ENCODE peak calls at places on chromosomes 12 and 14, in five cellular contexts. E, Y, L, J and R are unnamed samples. For H3K27me3, the result is how much of the 10 kb centered on the place peaks cover.

GRCh38 chr14:98957211-98958047 is 314.6 kb downstream of the BCL11B start:
- DNase-seq in E (peak), Y (no peak), L (no peak), J (no peak), R (no peak)

GRCh38 chr14:76710093-76711010 is 50.9 kb upstream of the VASH1 start:
- DNase-seq in E (peak), Y (no peak), L (peak), J (no peak), R (peak)

GRCh38 chr12:32975122-32975521 is 78.5 kb upstream of the PKP2 start:
- DNase-seq in E (no peak), Y (no peak), L (no peak), J (no peak), R (no peak)

GRCh38 chr14:39615352-39615751 is 183.1 kb upstream of the FBXO33 start:
- DNase-seq in E (no peak), Y (no peak), L (no peak), J (no peak), R (no peak)

GRCh38 chr12:90679674-90680073 is 275.3 kb downstream of the CCER1 start:
- DNase-seq in E (peak), Y (no peak), L (no peak), J (no peak), R (no peak)

GRCh38 chr12:76024942-76025600 is 6.5 kb downstream of the PHLDA1 start:
- DNase-seq in E (peak), Y (no peak), L (no peak), J (no peak), R (no peak)

GRCh38 chr12:51323966-51324895 is at the start of gene BIN2:
- DNase-seq in E (no peak), Y (no peak), L (no peak), J (no peak), R (peak)

GRCh38 chr12:18400186-18400585 is 138.9 kb downstream of the PIK3C2G start:
- DNase-seq in E (no peak), Y (no peak), L (no peak), J (no peak), R (no peak)

GRCh38 chr14:69980457-69981414 is 101.5 kb downstream of the SMOC1 start:
- DNase-seq in E (peak), Y (no peak), L (peak), J (no peak), R (no peak)

GRCh38 chr12:126051611-126052107 is 986.4 kb downstream of the AACS start:
- DNase-seq in E (peak), Y (no peak), L (no peak), J (no peak), R (no peak)

GRCh38 chr12:66048843-66049537 is 81.6 kb downstream of the LLPH start:
- DNase-seq in E (peak), Y (no peak), L (no peak), J (no peak), R (no peak)

GRCh38 chr12:113230315-113231274 is 9.3 kb downstream of the TPCN1 start:
- DNase-seq in E (no peak), Y (no peak), L (no peak), J (no peak), R (peak)

GRCh38 chr14:59844414-59844813 is 26.2 kb downstream of the RTN1 start:
- DNase-seq in E (no peak), Y (no peak), L (no peak), J (no peak), R (no peak)

GRCh38 chr12:31517994-31518393 is 72.9 kb downstream of the DENND5B start:
- DNase-seq in E (no peak), Y (no peak), L (no peak), J (no peak), R (no peak)

GRCh38 chr14:75519826-75520692 is 2.2 kb upstream of the BATF start:
- DNase-seq in E (no peak), Y (no peak), L (no peak), J (no peak), R (peak)

GRCh38 chr12:55757701-55758100 is 14.8 kb downstream of the GDF11 start:
- DNase-seq in E (no peak), Y (peak), L (peak), J (no peak), R (no peak)

GRCh38 chr12:120212301-120212700 is 11.4 kb upstream of the RPLP0 start:
- DNase-seq in E (no peak), Y (no peak), L (no peak), J (no peak), R (no peak)

GRCh38 chr12:108526482-108527234 is 11.6 kb downstream of the FICD start:
- DNase-seq in E (no peak), Y (no peak), L (peak), J (no peak), R (no peak)

GRCh38 chr14:59507752-59508103 is 23.4 kb downstream of the JKAMP start:
- DNase-seq in E (peak), Y (no peak), L (no peak), J (no peak), R (no peak)

GRCh38 chr14:54610051-54610977 is 43.4 kb downstream of the SAMD4A start:
- DNase-seq in E (no peak), Y (no peak), L (no peak), J (no peak), R (no peak)

GRCh38 chr12:29226621-29227020 is 77.5 kb downstream of the FAR2 start:
- DNase-seq in E (no peak), Y (no peak), L (no peak), J (no peak), R (no peak)

GRCh38 chr14:37436519-37436918 is 158.5 kb downstream of the FOXA1 start:
- DNase-seq in E (no peak), Y (no peak), L (no peak), J (no peak), R (no peak)

GRCh38 chr12:80262372-80263170 is 163.2 kb downstream of the OTOGL start:
- DNase-seq in E (no peak), Y (no peak), L (no peak), J (peak), R (no peak)

GRCh38 chr14:69560826-69561225 is 13.8 kb downstream of the CCDC177 start:
- DNase-seq in E (no peak), Y (no peak), L (no peak), J (no peak), R (no peak)

GRCh38 chr14:77003960-77004710 is 24.4 kb downstream of the IRF2BPL start:
- DNase-seq in E (peak), Y (no peak), L (no peak), J (no peak), R (no peak)

GRCh38 chr12:104218935-104219334 is 3.4 kb downstream of the TXNRD1 start:
- DNase-seq in E (peak), Y (no peak), L (no peak), J (no peak), R (no peak)

GRCh38 chr12:131357152-131357747 is 353.6 kb upstream of the SFSWAP start:
- DNase-seq in E (no peak), Y (no peak), L (no peak), J (no peak), R (no peak)

GRCh38 chr14:89445252-89445973 is 28.4 kb upstream of the FOXN3 start:
- DNase-seq in E (no peak), Y (no peak), L (no peak), J (no peak), R (no peak)

GRCh38 chr14:65134651-65135579 is 32.6 kb upstream of the MAX start:
- DNase-seq in E (no peak), Y (no peak), L (no peak), J (no peak), R (no peak)

GRCh38 chr12:62693291-62694040 is 226.8 kb downstream of the MON2 start:
- DNase-seq in E (no peak), Y (no peak), L (no peak), J (no peak), R (no peak)

GRCh38 chr14:56133547-56133946 is 15.3 kb downstream of the PELI2 start:
- DNase-seq in E (no peak), Y (peak), L (no peak), J (no peak), R (no peak)

GRCh38 chr14:96502621-96503251 is 554 bp downstream of the PAPOLA start:
- DNase-seq in E (peak), Y (peak), L (peak), J (no peak), R (no peak)

GRCh38 chr14:79602023-79602422 is 609.3 kb downstream of the DIO2 start:
- DNase-seq in E (no peak), Y (no peak), L (no peak), J (no peak), R (no peak)

GRCh38 chr12:32586390-32586789 is 92.7 kb upstream of the DNM1L start:
- DNase-seq in E (peak), Y (no peak), L (no peak), J (no peak), R (no peak)

GRCh38 chr12:52612431-52613290 is 5.7 kb downstream of the KRT73 start:
- DNase-seq in E (no peak), Y (no peak), L (no peak), J (no peak), R (no peak)
- H3K4me3 ChIP-seq in E (no peak), Y (no peak), L (no peak), J (no peak), R (no peak)

DNA sequence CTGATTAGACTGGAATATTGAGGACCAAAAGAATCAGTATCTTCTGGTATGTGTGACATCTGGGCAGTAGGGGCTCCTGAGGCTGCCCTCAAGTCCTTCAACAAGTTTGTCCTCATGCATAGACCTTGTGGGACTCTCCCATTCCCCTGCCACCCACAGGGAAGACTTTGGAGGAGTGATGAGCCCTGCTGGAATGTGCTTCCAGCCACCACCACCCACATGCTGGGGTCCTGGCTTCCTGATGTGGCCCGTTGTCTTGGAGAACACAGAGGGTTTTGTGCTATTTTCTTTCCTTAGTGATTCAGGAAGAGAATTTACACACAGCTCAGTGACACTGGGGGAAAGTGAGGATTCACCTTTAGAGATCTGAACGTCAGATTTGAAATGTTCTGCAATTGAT is 29.2 kb upstream of the SEL1L start:
- DNase-seq in E (no peak), Y (no peak), L (no peak), J (no peak), R (no peak)
- H3K27me3 ChIP-seq in E (under half), Y (under half), L (under half), J (under half), R (under half)

GRCh38 chr14:52313493-52313881 is 625 bp upstream of the PTGER2 start:
- DNase-seq in E (no peak), Y (no peak), L (no peak), J (no peak), R (no peak)
- H3K4me3 ChIP-seq in E (peak), Y (peak), L (peak), J (peak), R (peak)

DNA sequence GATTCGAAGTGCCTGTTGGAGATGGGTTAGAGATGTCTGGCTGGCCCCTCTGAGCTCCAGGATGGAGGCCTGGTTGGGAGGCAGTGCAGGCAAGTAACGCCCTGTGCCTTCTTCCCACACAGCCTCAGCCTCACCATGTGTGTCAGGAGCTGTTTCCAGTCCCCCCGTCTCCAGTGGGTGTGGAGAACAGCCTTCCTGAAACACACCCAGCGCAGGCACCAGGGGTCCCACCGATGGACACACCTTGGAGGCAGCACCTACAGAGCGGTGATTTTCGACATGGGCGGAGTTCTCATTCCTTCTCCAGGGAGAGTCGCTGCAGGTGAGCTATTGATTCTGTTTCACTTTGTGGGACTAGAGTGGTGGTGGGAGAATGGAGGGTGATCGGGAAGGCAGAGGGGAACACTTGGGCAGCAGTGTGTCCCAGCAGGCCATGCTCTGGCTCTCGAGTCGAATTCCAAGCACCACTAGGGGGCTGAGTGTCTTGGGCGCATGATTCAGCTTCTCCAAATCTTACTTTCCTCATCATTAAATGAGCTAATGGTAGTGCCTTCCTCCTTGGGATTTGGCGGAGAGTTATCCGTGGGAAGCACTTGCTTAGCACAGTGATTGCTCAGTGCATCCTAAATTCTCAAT is 6.8 kb downstream of the ACAD10 start:
- DNase-seq in E (no peak), Y (peak), L (no peak), J (no peak), R (no peak)
- H3K27me3 ChIP-seq in E (under half), Y (under half), L (under half), J (under half), R (under half)

GRCh38 chr12:46580445-46580844 is 207.9 kb upstream of the SLC38A2 start:
- DNase-seq in E (no peak), Y (no peak), L (no peak), J (no peak), R (no peak)

GRCh38 chr12:46590991-46591703 is 218.6 kb upstream of the SLC38A2 start:
- DNase-seq in E (no peak), Y (no peak), L (no peak), J (no peak), R (no peak)

GRCh38 chr12:46585854-46586621 is 213.5 kb upstream of the SLC38A2 start:
- DNase-seq in E (peak), Y (no peak), L (peak), J (peak), R (peak)
- H3K4me3 ChIP-seq in E (no peak), Y (no peak), L (no peak), J (no peak), R (no peak)

DNA sequence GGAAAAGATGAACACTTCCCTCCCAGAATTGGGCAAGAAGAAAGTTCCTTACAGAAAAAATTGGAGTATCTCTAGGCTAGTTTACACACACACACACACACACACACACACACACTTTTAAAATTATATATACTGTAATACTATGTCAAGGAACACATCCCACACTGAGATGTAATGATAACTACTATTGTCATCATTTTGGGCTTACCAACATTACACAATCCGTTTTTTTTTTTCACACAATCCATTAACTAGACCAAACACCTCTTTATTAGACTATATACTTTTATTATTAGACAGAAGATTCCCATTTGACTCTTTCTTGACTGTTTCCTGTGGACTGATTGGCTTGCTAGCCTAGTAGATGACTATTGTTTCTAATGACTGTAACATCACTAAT is 2.6 kb downstream of the LTBR start:
- DNase-seq in E (peak), Y (no peak), L (no peak), J (no peak), R (no peak)
- H3K27me3 ChIP-seq in E (under half), Y (under half), L (under half), J (under half), R (under half)

DNA sequence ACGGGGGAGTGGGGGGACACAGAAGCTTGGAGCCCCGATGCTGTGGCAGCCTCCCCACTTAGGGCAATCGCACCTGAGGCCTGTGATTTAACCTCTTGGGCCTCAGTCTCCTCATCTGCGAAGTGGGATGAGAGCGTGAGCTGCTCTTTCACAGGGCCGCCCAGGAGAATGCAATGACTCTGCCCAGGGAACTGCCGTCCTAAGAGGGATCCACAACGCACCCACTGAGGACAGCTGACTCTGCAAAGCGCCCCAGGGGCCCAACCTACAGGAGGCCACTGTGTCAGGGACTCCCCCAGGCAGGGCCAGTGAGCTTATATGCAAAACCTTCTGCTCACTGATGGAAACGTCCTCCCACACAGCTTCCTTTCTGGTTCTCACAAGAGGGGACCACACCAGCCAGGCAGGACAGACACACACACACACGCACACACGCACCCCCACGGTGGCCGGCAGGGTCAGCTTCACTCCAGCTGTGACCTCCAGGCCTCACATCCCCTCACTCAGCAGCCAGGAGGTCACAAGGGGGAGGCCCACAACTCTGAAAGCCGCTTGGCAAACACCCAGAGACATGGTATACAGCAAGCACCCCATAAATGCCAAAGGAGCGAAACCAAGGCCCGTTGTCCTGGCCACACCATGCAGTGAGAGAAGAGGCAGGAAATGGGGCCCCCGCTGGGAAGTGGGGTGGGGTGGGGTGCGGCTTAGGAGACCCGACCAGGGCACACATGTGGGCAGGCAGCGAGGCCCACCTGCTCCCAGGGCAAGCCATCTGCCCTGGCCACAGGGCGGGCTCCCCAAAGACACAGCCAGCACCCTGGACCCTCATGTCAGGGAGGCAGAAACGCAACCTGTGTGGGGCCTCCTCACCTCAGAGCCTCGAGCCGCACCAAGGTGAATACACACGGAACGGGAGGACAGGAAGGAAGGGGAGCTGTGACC is 73.3 kb downstream of the NCOR2 start:
- DNase-seq in E (no peak), Y (no peak), L (no peak), J (no peak), R (no peak)
- H3K4me3 ChIP-seq in E (no peak), Y (no peak), L (no peak), J (no peak), R (peak)

GRCh38 chr12:28222959-28223662 is 32.9 kb downstream of the CCDC91 start:
- DNase-seq in E (no peak), Y (no peak), L (no peak), J (no peak), R (no peak)
- H3K27me3 ChIP-seq in E (under half), Y (under half), L (under half), J (under half), R (under half)

DNA sequence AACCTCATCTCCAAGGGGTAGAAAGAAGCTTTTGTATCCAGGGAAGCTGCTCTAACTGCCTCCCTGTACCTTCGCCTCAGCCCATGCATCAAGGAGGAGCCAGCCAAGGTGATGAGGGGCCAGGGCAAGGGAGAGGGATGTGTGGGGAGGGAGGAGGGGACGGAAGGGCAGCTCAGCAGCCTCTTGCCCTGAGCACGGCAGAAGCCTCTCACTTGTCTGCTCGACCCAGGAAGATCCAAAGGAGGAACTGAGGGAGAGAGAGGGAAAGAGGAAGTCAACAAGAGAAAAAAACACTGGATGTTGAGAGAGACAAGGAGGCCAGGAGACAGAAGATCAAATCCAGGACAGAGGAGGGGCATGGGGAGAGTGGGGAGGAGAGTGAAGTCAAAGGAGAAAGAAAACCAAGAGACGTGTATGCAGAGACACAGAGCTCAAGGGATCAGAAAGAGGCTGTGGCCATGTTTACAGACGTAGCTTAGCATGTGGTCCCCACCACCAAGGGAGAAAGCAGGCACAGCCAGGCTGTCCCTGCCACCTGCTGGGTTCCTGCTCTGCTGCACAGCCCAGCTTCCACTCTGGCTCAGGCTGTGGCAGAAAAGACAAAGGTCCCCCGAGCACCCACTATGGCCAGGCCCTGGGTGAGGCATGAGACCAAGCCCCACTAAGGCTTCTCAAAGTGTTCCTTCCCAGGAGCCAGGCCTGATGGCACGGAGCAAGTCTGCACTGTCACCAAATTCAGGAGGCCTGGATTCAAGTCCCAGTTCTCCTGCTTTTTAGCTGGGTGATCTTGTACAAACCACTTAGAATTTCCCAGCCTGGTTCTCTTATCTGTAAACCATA is 25.8 kb upstream of the COL2A1 start:
- DNase-seq in E (no peak), Y (peak), L (no peak), J (no peak), R (no peak)
- H3K4me3 ChIP-seq in E (no peak), Y (no peak), L (no peak), J (no peak), R (no peak)